ENCODE peak calls at places on chromosomes 16 and 17, in eight cellular contexts. A is transverse colon, J is A549, F is endothelial cell of umbilical vein, Z is gastrocnemius medialis, U is esophagus squamous epithelium, N is body of pancreas, S is ovary. K is an unnamed sample.

GRCh38 chr16:86294535-86294934 is 215.8 kb upstream of the FOXF1 start:
- DNase-seq in F (no peak), N (no peak), A (peak), S (no peak), Z (no peak), J (no peak), U (no peak), K (no peak)

GRCh38 chr16:46620265-46621005 is 744 bp downstream of the SHCBP1 start:
- DNase-seq in A (no peak), F (peak), Z (no peak), S (no peak), N (no peak), U (no peak), J (peak), K (no peak)

GRCh38 chr16:50284131-50284911 is 18.0 kb downstream of the ADCY7 start:
- DNase-seq in J (no peak), S (no peak), A (peak), U (no peak), N (no peak), Z (peak), F (no peak), K (peak)

GRCh38 chr17:73643846-73644144 is 450 bp downstream of the SDK2 start:
- DNase-seq in F (no peak), A (no peak), J (no peak), N (no peak), S (no peak), Z (no peak), U (no peak), K (no peak)

GRCh38 chr17:73911726-73912359 is 267.6 kb upstream of the SDK2 start:
- DNase-seq in J (no peak), U (no peak), Z (no peak), F (no peak), N (no peak), S (no peak), A (no peak), K (no peak)

GRCh38 chr16:20879175-20880053 is 20.7 kb downstream of the DCUN1D3 start:
- DNase-seq in J (peak), F (peak), U (no peak), S (no peak), A (no peak), Z (no peak), N (no peak), K (no peak)

GRCh38 chr17:82787081-82787848 is 35.4 kb downstream of the TBCD start:
- DNase-seq in F (no peak), A (peak), U (no peak), N (no peak), Z (peak), J (no peak), S (no peak), K (peak)

GRCh38 chr16:68756250-68757051 is 19.4 kb downstream of the CDH1 start:
- DNase-seq in F (no peak), Z (no peak), J (peak), U (no peak), N (peak), S (no peak), A (peak), K (no peak)

GRCh38 chr16:23148513-23149266 is 562 bp downstream of the USP31 start:
- DNase-seq in A (peak), F (peak), N (peak), S (peak), J (peak), U (peak), Z (peak), K (peak)

GRCh38 chr17:2889256-2889655 is 93.0 kb downstream of the RAP1GAP2 start:
- DNase-seq in S (no peak), J (no peak), N (no peak), F (no peak), Z (no peak), U (no peak), A (no peak), K (no peak)

GRCh38 chr16:65532218-65532617 is 410.4 kb upstream of the CDH11 start:
- DNase-seq in N (no peak), A (no peak), Z (no peak), U (no peak), F (peak), S (no peak), J (no peak), K (no peak)

GRCh38 chr16:53282975-53283946 is 151.0 kb upstream of the RBL2 start:
- DNase-seq in F (peak), U (no peak), J (peak), N (no peak), Z (no peak), A (no peak), S (no peak), K (no peak)

GRCh38 chr16:66250686-66251405 is 115.6 kb upstream of the CDH5 start:
- DNase-seq in J (no peak), U (no peak), Z (peak), A (peak), N (peak), F (no peak), S (peak), K (peak)

GRCh38 chr16:72850863-72851262 is 197.1 kb downstream of the ZFHX3 start:
- DNase-seq in F (peak), Z (no peak), S (no peak), U (no peak), A (no peak), N (no peak), J (no peak), K (no peak)

GRCh38 chr17:17398188-17398927 is 78.4 kb upstream of the MED9 start:
- DNase-seq in S (no peak), Z (peak), A (no peak), U (no peak), F (no peak), N (no peak), J (no peak), K (peak)

GRCh38 chr17:2475056-2475455 is 36.6 kb downstream of the METTL16 start:
- DNase-seq in A (no peak), J (no peak), F (no peak), Z (no peak), U (no peak), N (no peak), S (no peak), K (no peak)

GRCh38 chr17:76585649-76586593 is at the start of gene ST6GALNAC2:
- DNase-seq in J (peak), F (peak), Z (peak), S (peak), A (peak), N (peak), U (no peak), K (peak)

GRCh38 chr16:23509763-23510153 is 536 bp downstream of the GGA2 start:
- DNase-seq in N (peak), A (no peak), S (no peak), J (no peak), U (no peak), Z (peak), F (peak), K (no peak)

GRCh38 chr16:4945560-4946502 is 8.9 kb upstream of the PPL start:
- DNase-seq in J (peak), A (no peak), F (no peak), N (peak), S (peak), U (no peak), Z (peak), K (peak)

GRCh38 chr16:83305092-83305491 is 502.7 kb upstream of the HSBP1 start:
- DNase-seq in A (no peak), J (no peak), Z (no peak), F (peak), N (no peak), U (no peak), S (no peak), K (no peak)

GRCh38 chr16:20191566-20191965 is 117.9 kb upstream of the GPR139 start:
- DNase-seq in J (no peak), N (no peak), Z (no peak), F (no peak), S (no peak), A (no peak), U (no peak), K (no peak)

GRCh38 chr17:34816806-34817205 is 144.5 kb downstream of the CCT6B start:
- DNase-seq in F (no peak), A (no peak), N (no peak), J (no peak), Z (no peak), S (no peak), U (no peak), K (no peak)

GRCh38 chr16:3791701-3792100 is 74.4 kb upstream of the TRAP1 start:
- DNase-seq in J (no peak), S (no peak), Z (no peak), F (no peak), U (no peak), N (no peak), A (no peak), K (peak)

GRCh38 chr17:68600881-68601564 is at the start of gene FAM20A:
- DNase-seq in N (peak), S (peak), J (peak), F (no peak), A (peak), Z (peak), U (no peak), K (peak)

GRCh38 chr16:67963325-67964321 is 4.8 kb downstream of the SLC12A4 start:
- DNase-seq in U (no peak), A (no peak), S (no peak), Z (peak), J (no peak), F (no peak), N (peak), K (no peak)

GRCh38 chr17:2083613-2084128 is 28.8 kb downstream of the HIC1 start:
- DNase-seq in Z (no peak), F (peak), N (no peak), J (peak), U (no peak), S (peak), A (peak), K (peak)

GRCh38 chr16:72203401-72203800 is 31.4 kb upstream of the PMFBP1 start:
- DNase-seq in U (no peak), J (no peak), N (no peak), A (peak), Z (peak), S (no peak), F (peak), K (peak)

GRCh38 chr16:29898786-29899515 is 399 bp downstream of the SEZ6L2 start:
- DNase-seq in J (no peak), A (peak), Z (no peak), S (no peak), N (peak), F (no peak), U (no peak), K (no peak)

GRCh38 chr17:18201108-18201507 is 17.5 kb downstream of the ALKBH5 start:
- DNase-seq in Z (no peak), A (no peak), S (no peak), J (no peak), F (no peak), U (no peak), N (no peak), K (no peak)

GRCh38 chr17:42950044-42950783 is 14.0 kb downstream of the AARSD1 start:
- DNase-seq in Z (no peak), A (no peak), N (no peak), S (no peak), J (no peak), F (no peak), U (no peak), K (no peak)

GRCh38 chr16:70374213-70374612 is 27.5 kb downstream of the DDX19A start:
- DNase-seq in A (no peak), U (no peak), J (no peak), Z (no peak), N (no peak), S (no peak), F (no peak), K (no peak)

GRCh38 chr17:14793237-14793636 is 471.9 kb downstream of the PMP22 start:
- DNase-seq in F (no peak), U (no peak), A (no peak), Z (no peak), N (no peak), J (no peak), S (no peak), K (no peak)

GRCh38 chr17:73799091-73799490 is 154.8 kb upstream of the SDK2 start:
- DNase-seq in A (no peak), N (no peak), Z (no peak), S (no peak), J (no peak), U (no peak), F (no peak), K (no peak)

GRCh38 chr17:55420776-55421178 is 858 bp downstream of the MMD start:
- DNase-seq in A (peak), N (peak), J (no peak), S (peak), F (no peak), Z (peak), U (no peak), K (peak)

GRCh38 chr16:89375021-89375420 is 115.3 kb downstream of the ANKRD11 start:
- DNase-seq in Z (no peak), N (no peak), F (no peak), U (no peak), J (no peak), A (no peak), S (no peak), K (no peak)

GRCh38 chr16:11494029-11494428 is 92.7 kb downstream of the LITAF start:
- DNase-seq in J (no peak), Z (no peak), U (no peak), F (no peak), A (no peak), N (no peak), S (no peak), K (no peak)

GRCh38 chr16:11494433-11494832 is 92.3 kb downstream of the LITAF start:
- DNase-seq in Z (peak), S (no peak), N (no peak), U (no peak), F (no peak), A (no peak), J (no peak), K (no peak)

GRCh38 chr16:11492808-11493530 is 93.8 kb downstream of the LITAF start:
- DNase-seq in Z (no peak), S (no peak), J (no peak), N (no peak), A (no peak), U (no peak), F (no peak), K (no peak)

GRCh38 chr16:11493531-11493929 is 93.2 kb downstream of the LITAF start:
- DNase-seq in U (no peak), F (no peak), Z (no peak), S (no peak), J (no peak), A (no peak), N (no peak), K (no peak)

DNA sequence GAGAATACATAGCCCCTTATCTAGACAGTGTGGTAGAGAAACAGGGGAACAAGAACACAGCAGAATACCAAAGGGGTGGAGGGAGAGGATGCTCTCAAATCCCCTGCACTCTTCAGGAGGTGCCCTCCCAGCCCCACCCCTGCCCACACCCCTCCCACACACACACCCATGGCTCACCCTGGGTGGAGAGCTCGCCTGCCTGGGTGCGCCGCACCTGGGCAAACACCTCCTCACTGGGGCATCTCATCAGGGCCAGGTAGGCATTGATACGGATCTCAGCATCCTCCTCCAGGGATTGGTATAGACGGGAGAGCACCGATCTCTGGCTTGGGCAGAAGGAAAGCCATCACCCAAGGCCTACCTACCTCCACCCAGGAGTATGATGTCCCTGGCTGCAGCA is 95.2 kb downstream of the LITAF start:
- DNase-seq in S (no peak), A (peak), Z (no peak), U (no peak), F (no peak), J (no peak), N (no peak), K (no peak)
- H3K4me3 ChIP-seq in S (no peak), A (no peak), Z (no peak), U (no peak), F (no peak), J (no peak), N (no peak), K (no peak)

DNA sequence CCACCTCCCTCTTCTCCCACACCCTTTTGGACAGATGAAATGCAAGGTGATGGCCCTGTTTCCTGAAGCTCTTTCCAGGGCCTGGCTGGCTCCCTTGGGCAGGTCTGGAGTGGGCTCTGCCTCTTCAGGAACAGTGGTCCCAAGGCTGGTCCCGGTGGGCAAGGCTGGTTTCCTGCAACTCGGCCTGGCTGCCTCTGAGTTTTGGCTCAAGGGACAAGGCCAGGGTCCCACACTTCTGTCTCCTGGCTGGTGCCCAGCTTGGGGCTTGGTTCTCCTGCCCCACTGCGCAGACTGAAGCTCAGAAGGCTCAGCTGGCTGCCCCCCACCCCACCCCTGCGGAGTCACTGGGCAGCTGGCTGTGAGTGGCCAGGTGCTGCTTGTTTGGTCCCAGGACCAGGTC is 3.8 kb upstream of the ACTG1 start:
- DNase-seq in U (no peak), J (no peak), F (no peak), Z (no peak), N (peak), S (no peak), A (peak), K (no peak)
- TF ChIP-seq POLR2A in U (no peak), J (peak), F (peak), Z (no peak), N (no peak), S (no peak), A (no peak), K (no peak)

GRCh38 chr17:41524261-41524660 is 3.8 kb downstream of the KRT19 start:
- DNase-seq in F (no peak), A (no peak), J (no peak), Z (no peak), S (no peak), N (no peak), U (no peak), K (no peak)
- H3K4me3 ChIP-seq in F (no peak), A (no peak), J (no peak), Z (no peak), S (no peak), N (no peak), U (peak), K (no peak)

DNA sequence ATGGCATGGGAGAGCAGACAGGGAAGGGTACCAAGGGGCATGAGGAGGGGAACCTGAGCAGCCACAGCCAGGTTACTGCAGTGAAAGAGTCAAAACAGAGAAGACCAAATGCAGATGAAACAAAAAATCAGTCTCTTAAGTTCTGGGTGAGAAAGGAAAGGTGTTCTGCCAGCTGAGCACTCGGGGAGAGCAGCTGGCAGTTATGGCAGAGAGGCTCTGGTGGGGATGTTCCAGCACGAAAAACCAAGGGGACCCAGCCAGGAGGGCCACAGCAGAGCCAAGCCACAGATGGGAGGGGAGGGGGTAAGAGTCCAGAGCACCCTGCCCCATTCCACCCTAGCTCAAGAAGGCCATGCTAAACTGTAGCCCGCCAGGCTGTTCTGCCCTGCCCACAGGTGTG is 31.7 kb downstream of the STH start:
- DNase-seq in F (no peak), J (no peak), A (no peak), U (no peak), Z (no peak), S (no peak), N (no peak), K (no peak)
- TF ChIP-seq POLR2A in F (no peak), J (no peak), A (no peak), U (no peak), Z (no peak), S (no peak), N (no peak), K (no peak)